ENCODE peak calls at places on chromosomes 6 and 20, in four cellular contexts. One of them, this sample, is unnamed.

GRCh38 chr20:62088258-62089127 is 22.8 kb upstream of the TAF4 start:
- DNase-seq in NCI-H2081 treated with DMSO at 0.1 percent for 48 hours: no peak
- DNase-seq in H9: no peak
- DNase-seq in mucosa of descending colon: no peak
- DNase-seq in this sample: no peak

GRCh38 chr6:150813319-150813992 is 52.0 kb upstream of the MTHFD1L start:
- DNase-seq in NCI-H2081 treated with DMSO at 0.1 percent for 48 hours: no peak
- DNase-seq in H9: no peak
- DNase-seq in mucosa of descending colon: no peak
- DNase-seq in this sample: no peak

GRCh38 chr6:16302721-16303552 is 64.5 kb downstream of the GMPR start:
- DNase-seq in NCI-H2081 treated with DMSO at 0.1 percent for 48 hours: no peak
- DNase-seq in H9: no peak
- DNase-seq in mucosa of descending colon: no peak
- DNase-seq in this sample: no peak

GRCh38 chr6:169371344-169372144 is 117.9 kb upstream of the THBS2 start:
- DNase-seq in NCI-H2081 treated with DMSO at 0.1 percent for 48 hours: no peak
- DNase-seq in H9: peak; percentile 69
- DNase-seq in mucosa of descending colon: no peak
- DNase-seq in this sample: no peak

GRCh38 chr6:52230685-52231084 is 13.6 kb downstream of the IL17F start:
- DNase-seq in NCI-H2081 treated with DMSO at 0.1 percent for 48 hours: no peak
- DNase-seq in H9: no peak
- DNase-seq in mucosa of descending colon: no peak
- DNase-seq in this sample: no peak

GRCh38 chr6:19309661-19310060 is 527.5 kb upstream of the ID4 start:
- DNase-seq in NCI-H2081 treated with DMSO at 0.1 percent for 48 hours: no peak
- DNase-seq in H9: no peak
- DNase-seq in mucosa of descending colon: no peak
- DNase-seq in this sample: no peak

GRCh38 chr6:788058-788457 is 95.1 kb upstream of the EXOC2 start:
- DNase-seq in NCI-H2081 treated with DMSO at 0.1 percent for 48 hours: no peak
- DNase-seq in H9: no peak
- DNase-seq in mucosa of descending colon: no peak
- DNase-seq in this sample: no peak

GRCh38 chr20:15550116-15550870 is 1023.0 kb downstream of the KIF16B start:
- DNase-seq in NCI-H2081 treated with DMSO at 0.1 percent for 48 hours: no peak
- DNase-seq in H9: no peak
- DNase-seq in mucosa of descending colon: no peak
- DNase-seq in this sample: no peak

GRCh38 chr20:35134472-35134871 is 12.7 kb downstream of the EDEM2 start:
- DNase-seq in NCI-H2081 treated with DMSO at 0.1 percent for 48 hours: no peak
- DNase-seq in H9: no peak
- DNase-seq in mucosa of descending colon: no peak
- DNase-seq in this sample: peak; percentile 68

GRCh38 chr20:41308290-41308691 is 9.2 kb downstream of the ZHX3 start:
- DNase-seq in NCI-H2081 treated with DMSO at 0.1 percent for 48 hours: no peak
- DNase-seq in H9: no peak
- DNase-seq in mucosa of descending colon: no peak
- DNase-seq in this sample: no peak

This sample was measured in right atrium auricular region.